ENCODE peak calls at places on chromosomes 1 and 21, in five cellular contexts. M is prostate gland, T is heart right ventricle, A is gastrocnemius medialis, X is GM23338. Y is an unnamed sample.

GRCh38 chr21:16084776-16085364 is 355.1 kb downstream of the USP25 start:
- DNase-seq in M (no peak), X (no peak), A (peak; percentile 86), T (peak; percentile 61), Y (no peak)

GRCh38 chr1:168419746-168420145 is 124.1 kb downstream of the XCL2 start:
- DNase-seq in T (no peak), A (no peak), M (no peak), X (no peak), Y (no peak)

GRCh38 chr1:115457295-115457694 is 119.2 kb upstream of the NGF start:
- DNase-seq in A (no peak), T (no peak), M (no peak), X (no peak), Y (no peak)

GRCh38 chr1:151574575-151575529 is 34.7 kb downstream of the TUFT1 start:
- DNase-seq in M (no peak), T (no peak), X (no peak), A (no peak), Y (no peak)

GRCh38 chr1:925532-926421 is 2.1 kb downstream of the SAMD11 start:
- DNase-seq in M (no peak), A (no peak), T (no peak), X (no peak), Y (no peak)

GRCh38 chr1:24139159-24139489 is 3.8 kb downstream of the IL22RA1 start:
- DNase-seq in T (no peak), A (no peak), X (no peak), M (no peak), Y (no peak)

GRCh38 chr1:48851638-48852037 is 74.9 kb upstream of the BEND5 start:
- DNase-seq in A (no peak), X (no peak), M (no peak), T (no peak), Y (no peak)

GRCh38 chr1:47474278-47475193 is 36.7 kb downstream of the FOXD2 start:
- DNase-seq in X (no peak), T (no peak), M (no peak), A (no peak), Y (no peak)

GRCh38 chr1:231070758-231071443 is 30.8 kb upstream of the FAM89A start:
- DNase-seq in A (no peak), M (no peak), T (peak; percentile 19), X (peak; percentile 3), Y (no peak)

GRCh38 chr1:201403359-201403758 is 4.2 kb upstream of the LAD1 start:
- DNase-seq in A (no peak), X (no peak), T (no peak), M (no peak), Y (no peak)

GRCh38 chr1:192763756-192764155 is 45.1 kb upstream of the RGS2 start:
- DNase-seq in A (no peak), T (no peak), M (no peak), X (no peak), Y (no peak)

GRCh38 chr1:234901491-234902049 is 227.1 kb downstream of the TOMM20 start:
- DNase-seq in T (no peak), X (no peak), A (no peak), M (no peak), Y (no peak)

GRCh38 chr1:24077278-24077978 is 34.5 kb downstream of the MYOM3 start:
- DNase-seq in X (no peak), M (no peak), T (peak; percentile 55), A (peak; percentile 88), Y (no peak)

GRCh38 chr1:245131026-245131393 is 23.8 kb upstream of the KIF26B start:
- DNase-seq in X (no peak), M (no peak), A (no peak), T (no peak), Y (no peak)

GRCh38 chr1:236950365-236950764 is 53.9 kb downstream of the MT1HL1 start:
- DNase-seq in M (no peak), T (no peak), A (no peak), X (no peak), Y (no peak)

GRCh38 chr1:245332513-245332912 is 177.7 kb downstream of the KIF26B start:
- DNase-seq in T (no peak), X (no peak), A (no peak), M (no peak), Y (no peak)

GRCh38 chr1:179178135-179178630 is 51.3 kb downstream of the ABL2 start:
- DNase-seq in X (no peak), M (no peak), A (no peak), T (no peak), Y (no peak)

GRCh38 chr1:165527251-165527650 is 16.5 kb upstream of the LRRC52 start:
- DNase-seq in A (no peak), T (no peak), M (no peak), X (no peak), Y (no peak)

GRCh38 chr1:117795190-117795589 is 134.2 kb downstream of the GDAP2 start:
- DNase-seq in X (no peak), A (no peak), T (peak; percentile 23), M (no peak), Y (no peak)

GRCh38 chr1:5447479-5448070 is 544.6 kb downstream of the NPHP4 start:
- DNase-seq in A (no peak), T (no peak), X (no peak), M (peak; percentile 19), Y (no peak)

GRCh38 chr21:41766883-41767605 is at the start of gene RIPK4:
- DNase-seq in X (peak; percentile 91), A (no peak), M (peak; percentile 90), T (no peak), Y (no peak)

GRCh38 chr1:43908858-43909257 is 24.7 kb upstream of the ARTN start:
- DNase-seq in T (no peak), X (peak; percentile 48), A (no peak), M (no peak), Y (no peak)

GRCh38 chr1:184988506-184988905 is 14.2 kb upstream of the NIBAN1 start:
- DNase-seq in M (no peak), X (no peak), T (no peak), A (no peak), Y (no peak)

GRCh38 chr21:26920055-26920454 is 46.8 kb downstream of the ADAMTS5 start:
- DNase-seq in M (no peak), X (no peak), T (no peak), A (peak; percentile 41), Y (no peak)

GRCh38 chr1:115666702-115667101 is 24.9 kb downstream of the VANGL1 start:
- DNase-seq in T (peak; percentile 71), X (no peak), A (peak; percentile 78), M (peak; percentile 82), Y (no peak)

GRCh38 chr1:240501115-240501514 is 110.8 kb downstream of the GREM2 start:
- DNase-seq in M (no peak), X (no peak), A (no peak), T (no peak), Y (no peak)

GRCh38 chr1:14925336-14926136 is 228.0 kb upstream of the TMEM51 start:
- DNase-seq in M (no peak), A (no peak), X (no peak), T (no peak), Y (no peak)

GRCh38 chr1:248905949-248906740 is at the start of gene PGBD2:
- DNase-seq in X (peak; percentile 95), T (peak; percentile 93), A (peak; percentile 84), M (peak; percentile 88), Y (peak; percentile 97)

GRCh38 chr21:37338671-37339526 is 27.7 kb upstream of the DYRK1A start:
- DNase-seq in X (no peak), T (peak; percentile 69), A (peak; percentile 92), M (no peak), Y (no peak)

GRCh38 chr1:105087496-105087895 is 1337.8 kb downstream of the AMY1C start:
- DNase-seq in X (no peak), M (no peak), A (no peak), T (no peak), Y (no peak)

GRCh38 chr1:76035053-76035452 is 39.5 kb upstream of the ST6GALNAC3 start:
- DNase-seq in T (no peak), A (no peak), M (no peak), X (no peak), Y (no peak)

GRCh38 chr21:38824124-38824822 is 18.5 kb downstream of the ETS2 start:
- DNase-seq in X (no peak), A (peak; percentile 49), T (no peak), M (no peak), Y (no peak)

GRCh38 chr1:85581802-85582686 is 1.5 kb downstream of the CCN1 start:
- DNase-seq in A (peak; percentile 28), M (peak; percentile 80), T (peak; percentile 38), X (peak; percentile 73), Y (peak; percentile 91)

GRCh38 chr1:43388021-43388575 is 1.5 kb downstream of the MED8 start:
- DNase-seq in M (no peak), T (no peak), A (no peak), X (no peak), Y (no peak)

GRCh38 chr1:11927866-11928592 is 1.8 kb upstream of the KIAA2013 start:
- DNase-seq in A (no peak), M (no peak), X (no peak), T (no peak), Y (no peak)

GRCh38 chr1:21341517-21342078 is 51.3 kb upstream of the ECE1 start:
- DNase-seq in A (no peak), M (no peak), T (no peak), X (no peak), Y (no peak)

GRCh38 chr21:42414928-42415769 is 11.4 kb downstream of the UBASH3A start:
- DNase-seq in T (no peak), X (no peak), M (no peak), A (no peak), Y (no peak)

GRCh38 chr1:8464987-8465386 is 147.1 kb downstream of the SLC45A1 start:
- DNase-seq in T (no peak), X (no peak), A (no peak), M (no peak), Y (no peak)

GRCh38 chr1:29837306-29837646 is 601.0 kb downstream of the PTPRU start:
- DNase-seq in M (no peak), T (no peak), A (no peak), X (no peak), Y (no peak)
- TF ChIP-seq CTCF in M (no peak), T (no peak), A (no peak), X (no peak), Y (no peak)

GRCh38 chr1:154417338-154417608 is 12.1 kb downstream of the IL6R start:
- DNase-seq in T (no peak), X (no peak), M (no peak), A (no peak), Y (no peak)
- H3K27ac ChIP-seq in T (no peak overlapping the region), X (no peak overlapping the region), M (peak overlapping the region; percentile 96), A (peak overlapping the region; percentile 100), Y (peak overlapping the region; percentile 91)

DNA sequence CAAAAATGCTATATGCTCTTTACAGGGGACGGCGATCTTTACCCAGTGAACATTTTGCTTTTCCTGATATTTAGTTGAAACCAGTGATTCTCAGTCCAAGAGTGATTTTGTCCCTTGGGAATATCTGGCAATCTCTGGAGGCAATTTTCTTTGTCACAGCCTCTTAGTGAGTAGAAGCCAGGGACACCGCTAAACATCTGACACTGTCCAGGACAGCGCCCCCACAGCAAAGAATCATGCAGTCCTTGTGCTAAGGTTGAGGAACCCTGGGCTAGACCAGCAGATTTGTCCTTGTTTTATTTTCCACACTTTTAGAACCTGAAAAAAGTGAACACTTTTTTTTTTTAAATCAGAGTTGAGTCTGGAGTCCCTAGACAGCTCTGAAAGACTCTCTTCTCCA is 13.1 kb downstream of the EVA1C start:
- DNase-seq in T (no peak), X (no peak), M (no peak), A (no peak), Y (no peak)
- TF ChIP-seq CTCF in T (no peak), X (peak; percentile 47), M (no peak), A (no peak), Y (no peak)

GRCh38 chr1:218376722-218377121 is 31.6 kb downstream of the TGFB2 start:
- DNase-seq in X (no peak), M (no peak), T (no peak), A (no peak), Y (no peak)
- H3K27ac ChIP-seq in X (no peak overlapping the region), M (no peak overlapping the region), T (no peak overlapping the region), A (no peak overlapping the region), Y (no peak overlapping the region)